ENCODE peak calls at places on chromosomes 11 and 22, in five cellular contexts. L is lung microvascular endothelial cell, Z is left cardiac atrium, C is NCI-H510A treated with DMSO at 0.1 percent for 48 hours, M is T-helper 17 cell. N is an unnamed sample.

GRCh38 chr11:66694056-66694410 is 16.3 kb upstream of the RBM4B start:
- DNase-seq in L (no peak), Z (no peak), C (no peak), M (no peak), N (no peak)

GRCh38 chr11:60924110-60924905 is at the start of gene TMEM132A:
- DNase-seq in L (peak; percentile 84), Z (peak; percentile 85), C (peak; percentile 60), M (no peak), N (peak; percentile 83)

GRCh38 chr22:43241699-43242386 is 54.9 kb upstream of the TTLL12 start:
- DNase-seq in L (no peak), Z (no peak), C (no peak), M (no peak), N (no peak)

GRCh38 chr11:72969894-72970335 is 155.7 kb downstream of the ATG16L2 start:
- DNase-seq in L (no peak), Z (no peak), C (no peak), M (no peak), N (no peak)

GRCh38 chr11:66686801-66687750 is 9.4 kb upstream of the RBM4B start:
- DNase-seq in L (no peak), Z (no peak), C (no peak), M (no peak), N (no peak)

GRCh38 chr11:133939558-133939957 is 17.2 kb downstream of the IGSF9B start:
- DNase-seq in L (no peak), Z (no peak), C (no peak), M (no peak), N (no peak)

GRCh38 chr11:2559527-2560311 is 114.9 kb downstream of the KCNQ1 start:
- DNase-seq in L (no peak), Z (peak; percentile 18), C (no peak), M (peak; percentile 4), N (no peak)

GRCh38 chr11:114367244-114367957 is 32.9 kb downstream of the C11orf71 start:
- DNase-seq in L (no peak), Z (no peak), C (no peak), M (no peak), N (no peak)

GRCh38 chr11:64359712-64360402 is 895 bp downstream of the RPS6KA4 start:
- DNase-seq in L (no peak), Z (no peak), C (peak; percentile 26), M (no peak), N (peak; percentile 50)

GRCh38 chr22:22761606-22761962 is 117.2 kb downstream of the GGTLC2 start:
- DNase-seq in L (no peak), Z (no peak), C (no peak), M (no peak), N (no peak)

GRCh38 chr11:6817668-6818067 is 18.2 kb upstream of the OR6A2 start:
- DNase-seq in L (no peak), Z (no peak), C (no peak), M (no peak), N (no peak)

GRCh38 chr11:69430566-69430965 is 50.9 kb upstream of the LINC01488 start:
- DNase-seq in L (no peak), Z (no peak), C (no peak), M (no peak), N (no peak)

GRCh38 chr11:115657586-115657985 is 153.4 kb upstream of the CADM1 start:
- DNase-seq in L (no peak), Z (no peak), C (no peak), M (no peak), N (no peak)

GRCh38 chr11:76048763-76049162 is 157.5 kb downstream of the WNT11 start:
- DNase-seq in L (peak; percentile 11), Z (no peak), C (peak; percentile 97), M (no peak), N (peak; percentile 30)

GRCh38 chr11:104546486-104546885 is 351.8 kb downstream of the CASP12 start:
- DNase-seq in L (no peak), Z (no peak), C (no peak), M (no peak), N (no peak)

GRCh38 chr22:37232140-37232998 is 11.7 kb downstream of the RAC2 start:
- DNase-seq in L (no peak), Z (no peak), C (no peak), M (no peak), N (no peak)

GRCh38 chr22:38214248-38215056 is 12.7 kb downstream of the MAFF start:
- DNase-seq in L (peak; percentile 44), Z (peak; percentile 81), C (no peak), M (peak; percentile 72), N (no peak)

GRCh38 chr11:130726234-130726559 is 190.1 kb downstream of the SNX19 start:
- DNase-seq in L (peak; percentile 71), Z (peak; percentile 61), C (no peak), M (no peak), N (no peak)

GRCh38 chr22:19853879-19854777 is 546 bp downstream of the GNB1L start:
- DNase-seq in L (no peak), Z (no peak), C (no peak), M (no peak), N (no peak)

GRCh38 chr22:36238348-36239149 is 778 bp downstream of the APOL2 start:
- DNase-seq in L (peak; percentile 80), Z (no peak), C (no peak), M (no peak), N (peak; percentile 47)

GRCh38 chr11:124807660-124808270 is 7.6 kb upstream of the MSANTD2 start:
- DNase-seq in L (no peak), Z (no peak), C (no peak), M (no peak), N (no peak)

GRCh38 chr11:64320556-64320955 is 2.6 kb downstream of the PRDX5 start:
- DNase-seq in L (no peak), Z (no peak), C (no peak), M (no peak), N (no peak)

GRCh38 chr22:48567213-48567975 is 1260.3 kb downstream of the BRD1 start:
- DNase-seq in L (no peak), Z (no peak), C (no peak), M (no peak), N (peak; percentile 16)

GRCh38 chr22:35570686-35571194 is 30.1 kb downstream of the RASD2 start:
- DNase-seq in L (no peak), Z (no peak), C (no peak), M (no peak), N (no peak)

GRCh38 chr11:69898123-69898522 is 78.9 kb upstream of the FGF3 start:
- DNase-seq in L (no peak), Z (no peak), C (no peak), M (no peak), N (no peak)

GRCh38 chr11:61532136-61533038 is 23.8 kb downstream of the LRRC10B start:
- DNase-seq in L (peak; percentile 48), Z (no peak), C (peak; percentile 85), M (no peak), N (peak; percentile 53)

GRCh38 chr11:11584446-11584810 is 37.4 kb downstream of the GALNT18 start:
- DNase-seq in L (no peak), Z (no peak), C (no peak), M (no peak), N (no peak)

GRCh38 chr22:23268139-23268712 is 87.9 kb downstream of the BCR start:
- DNase-seq in L (no peak), Z (no peak), C (no peak), M (no peak), N (no peak)

GRCh38 chr22:37953062-37953436 is 352 bp downstream of the C22orf23 start:
- DNase-seq in L (no peak), Z (peak; percentile 32), C (no peak), M (no peak), N (no peak)

GRCh38 chr11:71112990-71113389 is 139.4 kb downstream of the SHANK2 start:
- DNase-seq in L (no peak), Z (no peak), C (no peak), M (no peak), N (peak; percentile 70)

GRCh38 chr22:28629420-28630184 is 50.0 kb downstream of the TTC28 start:
- DNase-seq in L (no peak), Z (no peak), C (no peak), M (no peak), N (no peak)

GRCh38 chr11:69287968-69288882 is 5.7 kb upstream of the MYEOV start:
- DNase-seq in L (no peak), Z (no peak), C (peak; percentile 2), M (no peak), N (no peak)